ENCODE peak calls at places on chromosomes 3 and 15, in six cellular contexts. D is lower leg skin, M is B cell, Q is GM12865, U is progenitor cell of endocrine pancreas, C is adrenal gland. E is an unnamed sample.

GRCh38 chr3:154926721-154927120 is 153.4 kb upstream of the MME start:
- DNase-seq in D (no peak), M (no peak), Q (no peak), U (no peak), C (no peak), E (no peak)

GRCh38 chr3:24450142-24450932 is 44.3 kb downstream of the THRB start:
- DNase-seq in D (no peak), M (no peak), Q (no peak), U (no peak), C (no peak), E (no peak)

GRCh38 chr3:69097407-69098086 is 12.8 kb downstream of the ARL6IP5 start:
- DNase-seq in D (no peak), M (no peak), Q (no peak), U (no peak), C (no peak), E (no peak)

GRCh38 chr3:61821823-61822251 is 260.5 kb downstream of the PTPRG start:
- DNase-seq in D (no peak), M (no peak), Q (no peak), U (no peak), C (no peak), E (no peak)

GRCh38 chr15:39511000-39511914 is 69.6 kb upstream of the THBS1 start:
- DNase-seq in D (no peak), M (no peak), Q (no peak), U (no peak), C (peak), E (peak)

GRCh38 chr3:134693804-134694203 is 43.0 kb upstream of the KY start:
- DNase-seq in D (no peak), M (no peak), Q (no peak), U (no peak), C (no peak), E (no peak)

GRCh38 chr15:69462030-69462492 is 9.4 kb downstream of the RPLP1 start:
- DNase-seq in D (no peak), M (no peak), Q (no peak), U (no peak), C (peak), E (peak)

GRCh38 chr3:179321585-179322322 is 1.1 kb upstream of the ZNF639 start:
- DNase-seq in D (no peak), M (no peak), Q (peak), U (no peak), C (peak), E (no peak)

GRCh38 chr15:98120561-98120960 is 160.1 kb downstream of the ARRDC4 start:
- DNase-seq in D (no peak), M (no peak), Q (no peak), U (no peak), C (no peak), E (no peak)

GRCh38 chr3:53039376-53039752 is 6.5 kb downstream of the SFMBT1 start:
- DNase-seq in D (no peak), M (no peak), Q (no peak), U (no peak), C (no peak), E (no peak)

GRCh38 chr15:62964251-62964650 is 78.3 kb upstream of the TPM1 start:
- DNase-seq in D (peak), M (no peak), Q (no peak), U (no peak), C (no peak), E (no peak)

GRCh38 chr15:40340038-40340739 is 550 bp downstream of the CCDC9B start:
- DNase-seq in D (no peak), M (no peak), Q (no peak), U (no peak), C (peak), E (peak)

GRCh38 chr3:87173071-87173470 is 54.0 kb upstream of the CHMP2B start:
- DNase-seq in D (no peak), M (no peak), Q (no peak), U (no peak), C (no peak), E (no peak)

GRCh38 chr15:67322481-67322880 is 67.9 kb downstream of the IQCH start:
- DNase-seq in D (no peak), M (no peak), Q (no peak), U (no peak), C (no peak), E (no peak)

GRCh38 chr3:16884084-16884747 is 539 bp upstream of the PLCL2 start:
- DNase-seq in D (no peak), M (peak), Q (peak), U (peak), C (peak), E (peak)

GRCh38 chr3:123559040-123559861 is 25.6 kb downstream of the HACD2 start:
- DNase-seq in D (peak), M (no peak), Q (peak), U (no peak), C (no peak), E (no peak)

GRCh38 chr3:194399874-194400411 is 877 bp upstream of the GP5 start:
- DNase-seq in D (no peak), M (no peak), Q (no peak), U (no peak), C (no peak), E (no peak)

GRCh38 chr3:183265713-183266417 is 12.8 kb downstream of the B3GNT5 start:
- DNase-seq in D (peak), M (no peak), Q (no peak), U (no peak), C (no peak), E (peak)

GRCh38 chr15:39239562-39239961 is 341.3 kb upstream of the THBS1 start:
- DNase-seq in D (no peak), M (no peak), Q (no peak), U (no peak), C (no peak), E (no peak)

GRCh38 chr15:59313703-59314332 is 58.9 kb downstream of the MYO1E start:
- DNase-seq in D (peak), M (no peak), Q (peak), U (no peak), C (no peak), E (peak)

GRCh38 chr3:146638718-146639117 is 33.6 kb upstream of the PLSCR5 start:
- DNase-seq in D (no peak), M (no peak), Q (no peak), U (no peak), C (no peak), E (no peak)
- TF ChIP-seq CTCF in D (no peak), M (peak), Q (peak), U (peak), C (peak), E (no peak)

GRCh38 chr3:77321646-77322045 is 281.7 kb downstream of the ROBO2 start:
- DNase-seq in D (no peak), M (no peak), Q (no peak), U (no peak), C (no peak), E (no peak)

GRCh38 chr3:77324115-77324514 is 284.2 kb downstream of the ROBO2 start:
- DNase-seq in D (no peak), M (no peak), Q (no peak), U (no peak), C (no peak), E (no peak)

GRCh38 chr3:77320514-77320913 is 280.6 kb downstream of the ROBO2 start:
- DNase-seq in D (no peak), M (no peak), Q (peak), U (no peak), C (no peak), E (peak)

GRCh38 chr3:77323616-77324015 is 283.7 kb downstream of the ROBO2 start:
- DNase-seq in D (no peak), M (no peak), Q (no peak), U (no peak), C (no peak), E (no peak)

DNA sequence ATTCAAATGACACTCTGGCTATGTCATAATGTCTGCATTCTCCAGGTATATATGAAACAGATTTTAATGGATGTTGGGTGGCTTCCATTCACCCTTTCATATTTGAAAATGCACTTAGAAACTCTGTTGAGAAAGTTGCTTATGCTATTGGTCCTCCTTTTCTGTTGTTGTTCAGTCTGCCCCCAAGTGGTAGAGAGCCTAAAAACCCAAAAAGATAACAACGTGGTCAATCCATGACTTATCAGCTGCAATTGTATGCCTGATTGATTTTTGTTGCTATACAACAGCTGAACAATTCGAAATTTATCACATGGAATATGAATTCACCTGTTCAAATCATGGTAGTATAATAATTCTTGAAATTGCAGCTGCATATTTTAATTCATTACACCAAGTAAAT is 279.8 kb downstream of the ROBO2 start:
- DNase-seq in D (no peak), M (no peak), Q (no peak), U (no peak), C (no peak), E (no peak)
- TF ChIP-seq CTCF in D (no peak), M (no peak), Q (no peak), U (peak), C (no peak), E (no peak)

DNA sequence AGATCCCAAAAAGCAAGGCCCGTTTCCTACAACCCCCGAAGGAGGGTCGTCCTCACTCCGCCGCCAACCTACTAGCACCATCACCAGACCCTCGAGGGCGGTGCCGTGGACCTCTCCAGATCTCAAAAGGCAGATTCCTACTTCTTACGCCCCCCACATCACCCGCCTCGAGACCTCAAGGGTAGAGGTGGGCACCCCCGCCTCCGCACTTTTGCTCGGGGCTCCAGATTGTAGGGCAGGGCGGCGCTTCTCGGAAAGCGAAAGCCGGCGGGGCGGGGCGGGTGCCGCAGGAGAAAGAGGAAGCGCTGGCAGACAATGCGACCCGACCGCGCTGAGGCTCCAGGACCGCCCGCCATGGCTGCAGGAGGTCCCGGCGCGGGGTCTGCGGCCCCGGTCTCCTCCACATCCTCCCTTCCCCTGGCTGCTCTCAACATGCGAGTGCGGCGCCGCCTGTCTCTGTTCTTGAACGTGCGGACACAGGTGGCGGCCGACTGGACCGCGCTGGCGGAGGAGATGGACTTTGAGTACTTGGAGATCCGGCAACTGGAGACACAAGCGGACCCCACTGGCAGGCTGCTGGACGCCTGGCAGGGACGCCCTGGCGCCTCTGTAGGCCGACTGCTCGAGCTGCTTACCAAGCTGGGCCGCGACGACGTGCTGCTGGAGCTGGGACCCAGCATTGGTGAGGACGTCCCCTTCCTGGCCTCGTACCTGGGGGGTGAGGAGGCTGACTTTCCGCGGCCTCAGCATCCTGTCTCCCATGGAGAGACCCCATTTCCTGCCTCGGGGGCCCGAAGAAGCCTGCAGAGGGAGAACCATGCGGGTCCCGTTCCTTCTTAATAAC is at the start of gene MYD88:
- DNase-seq in D (peak), M (peak), Q (peak), U (peak), C (peak), E (peak)
- TF ChIP-seq CTCF in D (no peak), M (no peak), Q (no peak), U (no peak), C (no peak), E (no peak)

DNA sequence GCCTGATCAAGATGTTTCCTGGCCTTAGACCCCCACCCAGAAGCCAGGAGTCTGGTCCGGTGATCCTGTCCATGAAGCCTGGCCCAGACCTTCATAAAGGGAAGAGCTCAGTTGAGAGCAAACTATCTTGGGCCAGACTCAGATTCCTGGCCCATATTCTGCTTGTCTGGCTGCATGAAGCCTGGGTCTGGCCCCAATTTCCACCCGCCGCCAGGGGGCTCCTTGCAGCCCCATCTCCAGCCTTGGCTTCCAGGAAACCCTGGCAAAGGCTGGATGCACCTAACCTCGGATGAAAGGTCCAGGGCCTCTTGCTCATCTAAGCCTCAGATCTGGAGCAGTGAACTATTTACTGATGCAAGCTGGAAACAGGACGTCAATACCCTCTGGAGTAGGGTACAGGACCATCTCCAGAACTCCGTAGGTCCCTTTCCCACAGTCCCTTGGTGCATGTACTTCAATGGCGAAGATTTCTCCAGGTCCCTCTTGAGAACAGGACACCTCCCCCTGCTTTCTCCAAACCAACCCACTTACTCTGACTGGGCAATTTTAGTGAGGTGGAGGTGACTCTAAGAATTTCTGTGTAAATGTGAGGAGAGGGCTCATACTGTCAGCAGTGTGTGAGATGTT is 5.6 kb downstream of the FOXL2 start:
- DNase-seq in D (no peak), M (no peak), Q (peak), U (peak), C (no peak), E (no peak)
- TF ChIP-seq CTCF in D (no peak), M (peak), Q (peak), U (peak), C (no peak), E (peak)

GRCh38 chr3:129228891-129229585 is 20.4 kb upstream of the COPG1 start:
- DNase-seq in D (no peak), M (peak), Q (no peak), U (no peak), C (no peak), E (no peak)
- TF ChIP-seq CTCF in D (no peak), M (no peak), Q (no peak), U (peak), C (no peak), E (no peak)

GRCh38 chr3:2927252-2927651 is 182.9 kb downstream of the IL5RA start:
- DNase-seq in D (no peak), M (no peak), Q (no peak), U (no peak), C (no peak), E (no peak)

GRCh38 chr3:2920103-2920502 is 190.1 kb downstream of the IL5RA start:
- DNase-seq in D (no peak), M (no peak), Q (peak), U (no peak), C (no peak), E (no peak)

GRCh38 chr3:2923390-2923789 is 186.8 kb downstream of the IL5RA start:
- DNase-seq in D (no peak), M (no peak), Q (no peak), U (no peak), C (no peak), E (no peak)

GRCh38 chr3:2921903-2922302 is 188.3 kb downstream of the IL5RA start:
- DNase-seq in D (no peak), M (no peak), Q (peak), U (no peak), C (no peak), E (no peak)
- TF ChIP-seq CTCF in D (no peak), M (peak), Q (peak), U (peak), C (peak), E (no peak)

DNA sequence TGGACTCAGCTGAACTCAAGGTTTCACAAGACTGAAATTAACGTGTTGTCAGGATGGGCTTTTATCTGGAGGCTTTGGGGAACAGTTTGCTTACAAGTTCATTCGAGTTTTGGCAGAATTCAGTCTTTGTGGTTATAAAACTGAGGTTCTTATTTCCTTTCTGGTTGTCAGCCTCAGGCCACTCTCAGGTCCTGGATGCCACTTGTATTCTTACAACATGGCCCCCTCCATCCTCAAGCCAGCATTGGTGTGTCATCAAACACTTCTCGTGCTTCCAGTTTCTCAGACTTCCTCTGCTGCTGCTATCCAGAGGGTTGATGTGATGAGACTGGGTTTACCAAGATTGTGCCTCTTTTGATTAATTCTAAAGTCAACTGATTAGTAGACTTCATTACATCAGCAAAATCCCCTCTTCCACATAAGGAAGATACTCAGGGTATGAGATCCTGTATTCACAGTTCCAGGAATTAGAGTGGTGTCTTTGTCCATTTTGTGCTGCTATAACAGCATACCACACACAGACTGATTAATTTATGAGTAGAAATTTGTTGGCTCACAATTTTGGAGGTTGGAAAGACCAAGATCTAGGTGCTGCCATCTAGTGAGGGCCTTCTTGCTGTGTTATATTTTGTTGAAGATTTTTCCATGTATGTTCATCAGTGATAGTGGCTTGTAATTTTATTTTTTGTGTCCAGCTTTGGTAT is 10.9 kb downstream of the LRCH3 start:
- DNase-seq in D (no peak), M (peak), Q (peak), U (no peak), C (no peak), E (peak)
- TF ChIP-seq CTCF in D (no peak), M (peak), Q (peak), U (no peak), C (no peak), E (peak)

DNA sequence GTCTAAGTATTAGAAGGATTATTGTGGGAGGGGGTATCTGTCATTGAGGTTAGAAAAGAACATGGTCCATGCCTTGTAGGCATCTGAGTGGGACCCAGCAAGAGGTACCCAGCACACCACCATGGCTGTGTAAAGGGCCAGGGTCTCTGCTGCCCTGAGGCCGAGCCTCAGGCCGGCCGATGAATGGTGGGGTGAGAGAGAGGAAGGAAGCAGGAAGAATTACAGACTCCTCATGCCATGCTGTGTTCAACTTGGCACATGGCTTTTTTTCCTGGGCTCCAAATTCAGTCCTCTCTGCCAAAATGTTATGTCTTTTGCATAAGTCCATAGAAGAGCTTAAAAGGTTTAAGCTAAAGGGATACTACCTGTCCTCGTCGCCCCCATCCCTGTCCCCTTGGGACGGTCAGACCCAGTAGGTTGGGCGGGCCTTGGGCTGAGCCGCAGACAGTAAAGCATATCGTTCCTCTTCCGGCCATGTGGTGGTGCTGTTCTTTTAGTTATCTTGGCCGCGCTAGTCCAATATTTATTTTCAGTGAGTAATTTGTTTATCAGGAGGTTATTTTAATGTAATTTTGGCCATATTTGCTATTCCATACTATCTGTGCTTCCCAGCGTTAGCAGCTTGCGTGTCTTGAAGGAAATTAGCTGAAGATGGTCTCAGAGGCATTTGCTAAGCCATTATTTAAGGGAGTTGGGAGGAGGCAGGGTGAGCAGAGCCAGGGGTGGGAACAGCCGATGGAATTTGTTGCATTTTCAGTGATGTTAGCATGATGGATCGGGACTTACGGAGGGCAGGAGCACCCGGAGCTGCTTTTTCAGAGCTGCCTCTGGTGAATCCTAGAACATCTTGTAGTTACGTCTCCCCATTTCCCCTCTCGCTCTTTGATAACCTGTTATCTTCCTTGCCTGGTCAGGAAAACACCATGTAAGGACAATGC is 152.5 kb downstream of the AGBL1 start:
- DNase-seq in D (no peak), M (no peak), Q (peak), U (no peak), C (peak), E (peak)
- TF ChIP-seq CTCF in D (no peak), M (no peak), Q (peak), U (peak), C (peak), E (peak)

E was measured in mucosa of descending colon.